ENCODE peak calls at places on chromosome 22, in four cellular contexts. H is GM06990, C is Caco-2, U is fibroblast of mammary gland. O is an unnamed sample.

GRCh38 chr22:17880020-17880419 is 105.8 kb upstream of the BID start:
- DNase-seq in H (no peak), C (no peak), U (no peak), O (no peak)

GRCh38 chr22:26781591-26781990 is 124.2 kb downstream of the MIAT start:
- DNase-seq in H (no peak), C (no peak), U (no peak), O (no peak)

GRCh38 chr22:31393890-31394289 is 5.5 kb upstream of the DRG1 start:
- DNase-seq in H (no peak), C (no peak), U (no peak), O (no peak)

GRCh38 chr22:17774206-17774927 is at the start of gene BID:
- DNase-seq in H (peak; percentile 73), C (no peak), U (no peak), O (peak; percentile 23)

GRCh38 chr22:41417622-41418390 is 28.8 kb downstream of the TOB2 start:
- DNase-seq in H (no peak), C (no peak), U (no peak), O (peak; percentile 85)

GRCh38 chr22:49975543-49976389 is 15.2 kb downstream of the PIM3 start:
- DNase-seq in H (peak; percentile 82), C (peak; percentile 46), U (no peak), O (no peak)

GRCh38 chr22:20520093-20520511 is 12.7 kb downstream of the MED15 start:
- DNase-seq in H (no peak), C (no peak), U (peak; percentile 87), O (no peak)

GRCh38 chr22:46088541-46089311 is 61.6 kb upstream of the PPARA start:
- DNase-seq in H (no peak), C (peak; percentile 28), U (peak; percentile 80), O (peak; percentile 45)

GRCh38 chr22:30304495-30305244 is 15.4 kb upstream of the CASTOR1 start:
- DNase-seq in H (no peak), C (no peak), U (no peak), O (peak; percentile 62)

GRCh38 chr22:16815073-16815472 is 10.1 kb downstream of the XKR3 start:
- DNase-seq in H (no peak), C (no peak), U (no peak), O (no peak)

GRCh38 chr22:24554316-24555159 is at the start of gene GUCD1:
- DNase-seq in H (peak; percentile 46), C (no peak), U (peak; percentile 47), O (peak; percentile 25)

GRCh38 chr22:49022816-49023160 is 804.9 kb downstream of the BRD1 start:
- DNase-seq in H (no peak), C (no peak), U (no peak), O (no peak)

GRCh38 chr22:44845191-44845590 is 92.8 kb downstream of the ARHGAP8 start:
- DNase-seq in H (no peak), C (no peak), U (no peak), O (no peak)

GRCh38 chr22:37703906-37704305 is 7.1 kb downstream of the TRIOBP start:
- DNase-seq in H (no peak), C (no peak), U (peak; percentile 38), O (no peak)

GRCh38 chr22:28139993-28140392 is 220.9 kb upstream of the PITPNB start:
- DNase-seq in H (no peak), C (no peak), U (peak; percentile 88), O (no peak)

GRCh38 chr22:49925525-49926128 is 7.2 kb downstream of the CRELD2 start:
- DNase-seq in H (peak; percentile 86), C (no peak), U (no peak), O (no peak)

GRCh38 chr22:24482586-24482985 is 12.5 kb upstream of the UPB1 start:
- DNase-seq in H (no peak), C (no peak), U (peak; percentile 72), O (peak; percentile 82)

GRCh38 chr22:38327805-38328204 is 10.6 kb upstream of the CSNK1E start:
- DNase-seq in H (no peak), C (no peak), U (peak; percentile 46), O (peak; percentile 83)

GRCh38 chr22:17398159-17398558 is 28.9 kb downstream of the CECR2 start:
- DNase-seq in H (no peak), C (no peak), U (no peak), O (no peak)

GRCh38 chr22:48752451-48753380 is 1075.0 kb downstream of the BRD1 start:
- DNase-seq in H (no peak), C (no peak), U (no peak), O (no peak)

GRCh38 chr22:24432059-24432853 is 4.9 kb downstream of the ADORA2A start:
- DNase-seq in H (no peak), C (no peak), U (peak; percentile 56), O (peak; percentile 63)

GRCh38 chr22:17159504-17159951 is 451 bp upstream of the HDHD5 start:
- DNase-seq in H (no peak), C (peak; percentile 75), U (peak; percentile 56), O (peak; percentile 62)

GRCh38 chr22:31400023-31400397 is 606 bp downstream of the DRG1 start:
- DNase-seq in H (no peak), C (no peak), U (peak; percentile 36), O (peak; percentile 27)

GRCh38 chr22:24694971-24695928 is 79.3 kb downstream of the PIWIL3 start:
- DNase-seq in H (no peak), C (no peak), U (no peak), O (no peak)

GRCh38 chr22:38454361-38455062 is 487 bp downstream of the KCNJ4 start:
- DNase-seq in H (peak; percentile 35), C (no peak), U (no peak), O (no peak)

GRCh38 chr22:25965331-25965730 is 203.9 kb upstream of the SEZ6L start:
- DNase-seq in H (no peak), C (no peak), U (no peak), O (no peak)

GRCh38 chr22:35229865-35230264 is 27.4 kb upstream of the HMGXB4 start:
- DNase-seq in H (no peak), C (no peak), U (no peak), O (no peak)

GRCh38 chr22:47452184-47452583 is 689.7 kb downstream of the TBC1D22A start:
- DNase-seq in H (no peak), C (no peak), U (no peak), O (peak; percentile 10)
- TF ChIP-seq CTCF in H (peak; percentile 10), C (peak; percentile 38), U (no peak), O (peak; percentile 54)

DNA sequence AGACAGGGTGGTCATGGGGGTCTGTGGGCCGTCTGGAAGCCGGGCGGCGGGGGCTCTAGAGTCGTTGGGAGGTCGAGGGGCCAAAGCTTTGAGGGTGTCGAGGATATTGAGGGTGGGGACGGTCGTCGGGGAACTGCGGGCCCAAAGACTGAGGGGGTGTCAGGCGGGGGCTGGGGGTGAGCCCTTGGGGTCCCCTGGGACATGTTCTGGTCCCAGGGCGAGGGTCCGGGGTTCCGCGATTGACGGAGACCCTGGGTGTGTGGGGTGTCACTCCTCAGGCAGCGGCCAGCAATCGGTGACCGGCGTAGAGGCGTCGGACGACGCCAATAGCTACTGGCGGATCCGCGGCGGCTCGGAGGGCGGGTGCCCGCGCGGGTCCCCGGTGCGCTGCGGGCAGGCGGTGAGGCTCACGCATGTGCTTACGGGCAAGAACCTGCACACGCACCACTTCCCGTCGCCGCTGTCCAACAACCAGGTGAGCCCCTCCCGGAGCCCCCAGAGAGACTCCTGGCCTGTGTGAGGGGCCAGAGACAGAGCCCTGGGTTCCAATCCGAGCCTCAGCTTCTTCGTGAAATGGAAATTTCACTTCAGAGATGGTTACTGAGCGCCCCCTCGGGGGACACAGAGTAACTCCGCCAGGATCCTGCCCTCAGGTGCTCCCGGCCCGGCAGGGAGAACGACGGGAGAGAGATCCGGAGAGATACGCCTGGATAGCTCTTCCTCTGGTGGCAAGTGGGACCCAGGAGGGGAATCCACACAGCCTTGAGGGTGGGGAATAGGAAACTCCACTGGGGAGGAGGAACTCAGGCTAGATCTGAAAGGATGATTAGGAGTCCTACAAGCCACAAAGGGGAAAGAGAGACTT is 714 bp downstream of the SDF2L1 start:
- DNase-seq in H (peak; percentile 73), C (peak; percentile 71), U (peak; percentile 43), O (peak; percentile 60)
- TF ChIP-seq CTCF in H (peak; percentile 80), C (peak; percentile 65), U (peak; percentile 55), O (peak; percentile 45)

GRCh38 chr22:33082221-33082620 is 24.0 kb upstream of the SYN3 start:
- DNase-seq in H (no peak), C (no peak), U (no peak), O (no peak)

GRCh38 chr22:33088418-33088817 is 30.2 kb upstream of the SYN3 start:
- DNase-seq in H (no peak), C (no peak), U (no peak), O (no peak)

GRCh38 chr22:33083212-33083611 is 25.0 kb upstream of the SYN3 start:
- DNase-seq in H (peak; percentile 43), C (no peak), U (peak; percentile 13), O (peak; percentile 17)
- TF ChIP-seq CTCF in H (peak; percentile 34), C (no peak), U (peak; percentile 28), O (peak; percentile 29)

GRCh38 chr22:42682113-42682851 is 33.1 kb upstream of the CYB5R3 start:
- DNase-seq in H (no peak), C (no peak), U (no peak), O (no peak)
- TF ChIP-seq CTCF in H (no peak), C (no peak), U (no peak), O (no peak)

GRCh38 chr22:32448980-32449379 is 15.3 kb downstream of the BPIFC start:
- DNase-seq in H (no peak), C (no peak), U (no peak), O (peak; percentile 42)

GRCh38 chr22:32446321-32446720 is 17.9 kb downstream of the BPIFC start:
- DNase-seq in H (no peak), C (no peak), U (peak; percentile 47), O (peak; percentile 3)

GRCh38 chr22:32444068-32444467 is 20.2 kb downstream of the BPIFC start:
- DNase-seq in H (no peak), C (peak; percentile 49), U (peak; percentile 2), O (peak; percentile 25)
- TF ChIP-seq CTCF in H (peak; percentile 58), C (peak; percentile 34), U (peak; percentile 4), O (peak; percentile 31)

GRCh38 chr22:33865248-33865647 is 55.0 kb downstream of the LARGE1 start:
- DNase-seq in H (no peak), C (no peak), U (no peak), O (no peak)
- TF ChIP-seq CTCF in H (no peak), C (no peak), U (no peak), O (no peak)

GRCh38 chr22:40024201-40025061 is 29.7 kb downstream of the FAM83F start:
- DNase-seq in H (peak; percentile 37), C (peak; percentile 61), U (peak; percentile 61), O (peak; percentile 73)

GRCh38 chr22:40021401-40022000 is 26.7 kb downstream of the FAM83F start:
- DNase-seq in H (no peak), C (no peak), U (no peak), O (no peak)

GRCh38 chr22:40020956-40021355 is 26.2 kb downstream of the FAM83F start:
- DNase-seq in H (no peak), C (no peak), U (no peak), O (no peak)

GRCh38 chr22:40022536-40023225 is 27.9 kb downstream of the FAM83F start:
- DNase-seq in H (no peak), C (no peak), U (no peak), O (peak; percentile 68)

GRCh38 chr22:40023226-40023925 is 28.6 kb downstream of the FAM83F start:
- DNase-seq in H (no peak), C (no peak), U (no peak), O (no peak)
- TF ChIP-seq CTCF in H (no peak), C (no peak), U (no peak), O (no peak)

GRCh38 chr22:29156507-29156906 is 49.2 kb upstream of the EMID1 start:
- DNase-seq in H (no peak), C (no peak), U (peak; percentile 2), O (no peak)
- TF ChIP-seq CTCF in H (peak; percentile 47), C (no peak), U (peak; percentile 14), O (no peak)